ENCODE peak calls at places on chromosomes 3 and 15, in four cellular contexts. One of them, this sample, is unnamed.

GRCh38 chr3:196270499-196270898 is 17.0 kb downstream of the PCYT1A start:
- DNase-seq in ovary: no peak
- DNase-seq in spleen: no peak
- DNase-seq in naive thymus-derived CD4-positive, alpha-beta T cell: no peak
- DNase-seq in this sample: no peak

GRCh38 chr3:13217736-13218540 is 144.7 kb upstream of the IQSEC1 start:
- DNase-seq in ovary: no peak
- DNase-seq in spleen: no peak
- DNase-seq in naive thymus-derived CD4-positive, alpha-beta T cell: no peak
- DNase-seq in this sample: no peak

GRCh38 chr3:178849220-178849910 is 222.2 kb downstream of the ZMAT3 start:
- DNase-seq in ovary: no peak
- DNase-seq in spleen: no peak
- DNase-seq in naive thymus-derived CD4-positive, alpha-beta T cell: no peak
- DNase-seq in this sample: no peak

GRCh38 chr3:119240101-119240581 is 537 bp downstream of the B4GALT4 start:
- DNase-seq in ovary: peak; percentile 50
- DNase-seq in spleen: no peak
- DNase-seq in naive thymus-derived CD4-positive, alpha-beta T cell: peak; percentile 22
- DNase-seq in this sample: no peak

GRCh38 chr3:159978353-159978752 is 10.3 kb upstream of the IL12A start:
- DNase-seq in ovary: no peak
- DNase-seq in spleen: no peak
- DNase-seq in naive thymus-derived CD4-positive, alpha-beta T cell: no peak
- DNase-seq in this sample: no peak

GRCh38 chr3:114718897-114719208 is 425.0 kb downstream of the TIGIT start:
- DNase-seq in ovary: no peak
- DNase-seq in spleen: no peak
- DNase-seq in naive thymus-derived CD4-positive, alpha-beta T cell: no peak
- DNase-seq in this sample: no peak

GRCh38 chr3:72088486-72089025 is 303.6 kb upstream of the PROK2 start:
- DNase-seq in ovary: no peak
- DNase-seq in spleen: no peak
- DNase-seq in naive thymus-derived CD4-positive, alpha-beta T cell: no peak
- DNase-seq in this sample: no peak

GRCh38 chr15:36506733-36507356 is 72.6 kb upstream of the CDIN1 start:
- DNase-seq in ovary: no peak
- DNase-seq in spleen: no peak
- DNase-seq in naive thymus-derived CD4-positive, alpha-beta T cell: no peak
- DNase-seq in this sample: no peak

GRCh38 chr15:91787198-91787597 is 66.3 kb upstream of the SLCO3A1 start:
- DNase-seq in ovary: no peak
- DNase-seq in spleen: no peak
- DNase-seq in naive thymus-derived CD4-positive, alpha-beta T cell: no peak
- DNase-seq in this sample: no peak

GRCh38 chr3:36868614-36869436 is 76.0 kb downstream of the TRANK1 start:
- DNase-seq in ovary: peak; percentile 32
- DNase-seq in spleen: no peak
- DNase-seq in naive thymus-derived CD4-positive, alpha-beta T cell: peak; percentile 42
- DNase-seq in this sample: no peak

GRCh38 chr3:153614131-153614530 is 452.1 kb downstream of the RAP2B start:
- DNase-seq in ovary: no peak
- DNase-seq in spleen: no peak
- DNase-seq in naive thymus-derived CD4-positive, alpha-beta T cell: no peak
- DNase-seq in this sample: no peak

GRCh38 chr3:114060906-114061655 is 4.5 kb downstream of the QTRT2 start:
- DNase-seq in ovary: no peak
- DNase-seq in spleen: no peak
- DNase-seq in naive thymus-derived CD4-positive, alpha-beta T cell: no peak
- DNase-seq in this sample: no peak

GRCh38 chr3:43176666-43177065 is 70.8 kb upstream of the POMGNT2 start:
- DNase-seq in ovary: no peak
- DNase-seq in spleen: no peak
- DNase-seq in naive thymus-derived CD4-positive, alpha-beta T cell: no peak
- DNase-seq in this sample: no peak

GRCh38 chr15:69556344-69556743 is 103.7 kb downstream of the RPLP1 start:
- DNase-seq in ovary: no peak
- DNase-seq in spleen: no peak
- DNase-seq in naive thymus-derived CD4-positive, alpha-beta T cell: no peak
- DNase-seq in this sample: no peak

GRCh38 chr3:194756460-194757355 is 71.0 kb downstream of the FAM43A start:
- DNase-seq in ovary: no peak
- DNase-seq in spleen: no peak
- DNase-seq in naive thymus-derived CD4-positive, alpha-beta T cell: no peak
- DNase-seq in this sample: no peak

GRCh38 chr3:120625199-120625598 is 29.1 kb downstream of the NDUFB4 start:
- DNase-seq in ovary: no peak
- DNase-seq in spleen: no peak
- DNase-seq in naive thymus-derived CD4-positive, alpha-beta T cell: no peak
- DNase-seq in this sample: no peak

GRCh38 chr3:81425198-81425868 is 336.1 kb downstream of the GBE1 start:
- DNase-seq in ovary: no peak
- DNase-seq in spleen: no peak
- DNase-seq in naive thymus-derived CD4-positive, alpha-beta T cell: no peak
- DNase-seq in this sample: no peak

GRCh38 chr15:101315736-101316135 is 20.7 kb upstream of the SNRPA1 start:
- DNase-seq in ovary: no peak
- DNase-seq in spleen: peak; percentile 70
- DNase-seq in naive thymus-derived CD4-positive, alpha-beta T cell: no peak
- DNase-seq in this sample: no peak

GRCh38 chr15:76678766-76679165 is 226.4 kb downstream of the SCAPER start:
- DNase-seq in ovary: no peak
- DNase-seq in spleen: no peak
- DNase-seq in naive thymus-derived CD4-positive, alpha-beta T cell: no peak
- DNase-seq in this sample: no peak

GRCh38 chr3:113897373-113897777 is 50.4 kb upstream of the ZDHHC23 start:
- DNase-seq in ovary: no peak
- DNase-seq in spleen: no peak
- DNase-seq in naive thymus-derived CD4-positive, alpha-beta T cell: no peak
- DNase-seq in this sample: no peak

GRCh38 chr3:133964547-133964946 is 65.2 kb downstream of the SLCO2A1 start:
- DNase-seq in ovary: no peak
- DNase-seq in spleen: peak; percentile 40
- DNase-seq in naive thymus-derived CD4-positive, alpha-beta T cell: no peak
- DNase-seq in this sample: no peak

GRCh38 chr3:127629462-127630403 is 748 bp downstream of the PODXL2 start:
- DNase-seq in ovary: no peak
- DNase-seq in spleen: no peak
- DNase-seq in naive thymus-derived CD4-positive, alpha-beta T cell: peak; percentile 46
- DNase-seq in this sample: no peak

GRCh38 chr15:99485992-99486370 is 79.8 kb upstream of the MEF2A start:
- DNase-seq in ovary: no peak
- DNase-seq in spleen: no peak
- DNase-seq in naive thymus-derived CD4-positive, alpha-beta T cell: no peak
- DNase-seq in this sample: no peak

GRCh38 chr3:100106531-100107155 is 7.7 kb downstream of the FILIP1L start:
- DNase-seq in ovary: no peak
- DNase-seq in spleen: no peak
- DNase-seq in naive thymus-derived CD4-positive, alpha-beta T cell: no peak
- DNase-seq in this sample: no peak

GRCh38 chr3:107216229-107216628 is 161.0 kb upstream of the CCDC54 start:
- DNase-seq in ovary: no peak
- DNase-seq in spleen: no peak
- DNase-seq in naive thymus-derived CD4-positive, alpha-beta T cell: no peak
- DNase-seq in this sample: no peak

GRCh38 chr15:25238716-25239470 is 199.9 kb downstream of the UBE3A start:
- DNase-seq in ovary: no peak
- DNase-seq in spleen: peak; percentile 35
- DNase-seq in naive thymus-derived CD4-positive, alpha-beta T cell: no peak
- DNase-seq in this sample: no peak

GRCh38 chr3:43892535-43892934 is 201.8 kb downstream of the ABHD5 start:
- DNase-seq in ovary: no peak
- DNase-seq in spleen: no peak
- DNase-seq in naive thymus-derived CD4-positive, alpha-beta T cell: no peak
- DNase-seq in this sample: no peak

GRCh38 chr3:43146599-43146998 is 40.7 kb upstream of the POMGNT2 start:
- DNase-seq in ovary: no peak
- DNase-seq in spleen: no peak
- DNase-seq in naive thymus-derived CD4-positive, alpha-beta T cell: no peak
- DNase-seq in this sample: no peak

GRCh38 chr3:119375106-119375505 is 80.9 kb downstream of the ARHGAP31 start:
- DNase-seq in ovary: no peak
- DNase-seq in spleen: no peak
- DNase-seq in naive thymus-derived CD4-positive, alpha-beta T cell: no peak
- DNase-seq in this sample: no peak

DNA sequence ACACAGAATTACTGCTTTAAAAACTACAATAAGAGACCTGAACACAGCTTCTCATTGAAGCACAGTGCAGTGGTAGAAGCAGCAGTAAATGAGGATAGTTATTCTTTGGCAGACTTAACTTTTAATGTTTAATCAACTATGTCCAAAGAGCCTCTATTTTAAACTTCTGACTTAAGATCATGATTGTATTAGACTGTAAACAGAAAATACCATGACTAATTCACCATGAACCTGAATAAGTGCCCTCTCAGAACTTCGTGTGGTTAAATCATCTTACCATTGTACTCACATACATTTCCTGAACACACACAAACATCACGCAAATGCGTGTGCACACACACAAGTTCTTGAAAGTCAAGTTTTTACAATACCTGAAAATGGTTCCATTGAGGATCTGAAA is 13.9 kb downstream of the CEP152 start:
- DNase-seq in ovary: no peak
- DNase-seq in spleen: no peak
- DNase-seq in naive thymus-derived CD4-positive, alpha-beta T cell: no peak
- DNase-seq in this sample: no peak
- H3K36me3 ChIP-seq in ovary: no peaks in the 10 kb centered on the region
- H3K36me3 ChIP-seq in spleen: peaks cover 25% of the 10 kb centered on the region
- H3K36me3 ChIP-seq in naive thymus-derived CD4-positive, alpha-beta T cell: no peaks in the 10 kb centered on the region
- H3K36me3 ChIP-seq in this sample: no peaks in the 10 kb centered on the region

DNA sequence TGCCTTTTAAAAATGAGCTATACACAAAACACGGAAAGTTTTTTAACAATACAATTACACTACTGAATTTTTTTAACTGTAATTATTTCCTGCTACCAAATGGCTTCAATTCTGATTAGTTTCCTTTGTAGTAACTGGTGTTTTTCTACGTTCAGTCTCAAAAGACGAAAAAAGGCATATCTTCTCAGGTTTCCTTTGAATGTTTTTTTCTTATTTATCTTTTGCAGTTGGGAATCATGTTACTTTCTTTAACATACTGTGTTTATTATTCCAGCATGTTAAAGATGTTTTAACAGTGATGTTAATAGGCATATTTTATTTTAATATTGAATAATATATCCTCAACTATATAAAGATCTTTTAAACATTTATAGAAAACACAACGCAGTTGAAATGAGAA is 1055.5 kb downstream of the ROBO1 start:
- DNase-seq in ovary: no peak
- DNase-seq in spleen: no peak
- DNase-seq in naive thymus-derived CD4-positive, alpha-beta T cell: no peak
- DNase-seq in this sample: no peak
- H3K36me3 ChIP-seq in ovary: no peaks in the 10 kb centered on the region
- H3K36me3 ChIP-seq in spleen: peaks cover 5% of the 10 kb centered on the region
- H3K36me3 ChIP-seq in naive thymus-derived CD4-positive, alpha-beta T cell: no peaks in the 10 kb centered on the region
- H3K36me3 ChIP-seq in this sample: no peaks in the 10 kb centered on the region

GRCh38 chr3:10085738-10086137 is 22.3 kb downstream of the FANCD2OS start:
- DNase-seq in ovary: no peak
- DNase-seq in spleen: no peak
- DNase-seq in naive thymus-derived CD4-positive, alpha-beta T cell: no peak
- DNase-seq in this sample: no peak

GRCh38 chr3:10088256-10088655 is 19.8 kb downstream of the FANCD2OS start:
- DNase-seq in ovary: no peak
- DNase-seq in spleen: no peak
- DNase-seq in naive thymus-derived CD4-positive, alpha-beta T cell: no peak
- DNase-seq in this sample: no peak

GRCh38 chr3:10093678-10094077 is 14.4 kb downstream of the FANCD2OS start:
- DNase-seq in ovary: no peak
- DNase-seq in spleen: no peak
- DNase-seq in naive thymus-derived CD4-positive, alpha-beta T cell: no peak
- DNase-seq in this sample: no peak

GRCh38 chr3:10090181-10090580 is 17.9 kb downstream of the FANCD2OS start:
- DNase-seq in ovary: no peak
- DNase-seq in spleen: no peak
- DNase-seq in naive thymus-derived CD4-positive, alpha-beta T cell: no peak
- DNase-seq in this sample: no peak
- H3K36me3 ChIP-seq in ovary: no peaks in the 10 kb centered on the region
- H3K36me3 ChIP-seq in spleen: peaks cover 94% of the 10 kb centered on the region
- H3K36me3 ChIP-seq in naive thymus-derived CD4-positive, alpha-beta T cell: no peaks in the 10 kb centered on the region
- H3K36me3 ChIP-seq in this sample: peaks cover 3% of the 10 kb centered on the region

DNA sequence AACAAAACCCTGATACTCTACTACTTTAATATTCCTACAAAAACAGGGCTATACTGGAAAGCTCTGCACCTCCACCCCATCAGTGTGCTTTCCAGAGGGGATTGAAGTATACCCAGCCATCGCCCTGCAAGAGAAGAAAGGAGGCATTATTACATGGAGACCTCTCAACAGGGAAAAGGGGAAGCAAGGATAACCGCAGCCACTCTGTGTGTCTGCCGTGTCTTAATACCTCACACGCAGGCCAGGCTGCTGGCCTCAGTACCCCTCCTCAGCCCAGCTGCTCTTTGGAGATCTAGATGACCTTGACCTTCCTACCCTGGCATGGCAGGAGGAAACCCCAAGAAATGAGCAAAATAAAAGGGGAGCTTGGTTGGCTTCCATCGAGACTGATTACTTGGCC is 129.3 kb downstream of the STT3B start:
- DNase-seq in ovary: no peak
- DNase-seq in spleen: no peak
- DNase-seq in naive thymus-derived CD4-positive, alpha-beta T cell: no peak
- DNase-seq in this sample: no peak
- H3K36me3 ChIP-seq in ovary: no peaks in the 10 kb centered on the region
- H3K36me3 ChIP-seq in spleen: peaks cover 82% of the 10 kb centered on the region
- H3K36me3 ChIP-seq in naive thymus-derived CD4-positive, alpha-beta T cell: no peaks in the 10 kb centered on the region
- H3K36me3 ChIP-seq in this sample: no peaks in the 10 kb centered on the region

This sample was measured in effector memory CD4-positive, alpha-beta T cell.